ENCODE peak calls at places on chromosome X, in five cellular contexts. Q, P, D, T and Y are unnamed samples. For H3K27me3, H3K36me3 and H3K9me3, the result is how much of the 10 kb centered on the place peaks cover.

GRCh38 chrX:15073313-15073712 is 196.6 kb downstream of the ASB9 start:
- DNase-seq in P (no peak), T (no peak), D (no peak), Q (no peak), Y (no peak)

GRCh38 chrX:28391528-28391927 is 195.7 kb upstream of the IL1RAPL1 start:
- DNase-seq in Q (no peak), T (no peak), D (no peak), P (peak), Y (no peak)

GRCh38 chrX:132948648-132949260 is 9.7 kb downstream of the HS6ST2 start:
- DNase-seq in P (no peak), Q (no peak), T (no peak), D (no peak), Y (no peak)

GRCh38 chrX:68273887-68274286 is 159.4 kb downstream of the OPHN1 start:
- DNase-seq in D (no peak), Q (no peak), P (no peak), T (no peak), Y (no peak)

GRCh38 chrX:50770702-50771101 is 43.3 kb downstream of the SHROOM4 start:
- DNase-seq in T (no peak), Q (peak), D (no peak), P (no peak), Y (no peak)

GRCh38 chrX:136146614-136147319 is 566 bp upstream of the FHL1 start:
- DNase-seq in Q (peak), P (no peak), T (peak), D (no peak), Y (peak)

GRCh38 chrX:137742846-137743245 is 176.9 kb downstream of the ZIC3 start:
- DNase-seq in D (no peak), Q (no peak), P (no peak), T (no peak), Y (no peak)

GRCh38 chrX:103540145-103540544 is 20.9 kb upstream of the RAB40A start:
- DNase-seq in D (no peak), Q (peak), T (no peak), P (peak), Y (no peak)

GRCh38 chrX:101442095-101442494 is 34.1 kb downstream of the HNRNPH2 start:
- DNase-seq in Q (peak), D (peak), T (no peak), P (peak), Y (no peak)

GRCh38 chrX:118049713-118050112 is 66.9 kb downstream of the KLHL13 start:
- DNase-seq in Q (no peak), D (no peak), T (no peak), P (no peak), Y (peak)

GRCh38 chrX:115940348-115940747 is 230.2 kb upstream of the AGTR2 start:
- DNase-seq in P (no peak), D (no peak), Q (no peak), T (no peak), Y (no peak)

GRCh38 chrX:73916931-73917657 is 354.1 kb downstream of the CHIC1 start:
- DNase-seq in Q (peak), P (peak), T (no peak), D (no peak), Y (peak)

GRCh38 chrX:57267308-57267707 is 19.2 kb upstream of the FAAH2 start:
- DNase-seq in T (no peak), P (no peak), D (no peak), Q (no peak), Y (no peak)

GRCh38 chrX:103656623-103657022 is 27.8 kb downstream of the TCEAL1 start:
- DNase-seq in T (no peak), D (peak), P (peak), Q (no peak), Y (peak)

GRCh38 chrX:106972896-106973295 is 27.1 kb downstream of the MORC4 start:
- DNase-seq in T (no peak), D (no peak), P (peak), Q (no peak), Y (no peak)

GRCh38 chrX:154710309-154710708 is 40.6 kb downstream of the GAB3 start:
- DNase-seq in D (no peak), T (no peak), Q (no peak), P (no peak), Y (no peak)

DNA sequence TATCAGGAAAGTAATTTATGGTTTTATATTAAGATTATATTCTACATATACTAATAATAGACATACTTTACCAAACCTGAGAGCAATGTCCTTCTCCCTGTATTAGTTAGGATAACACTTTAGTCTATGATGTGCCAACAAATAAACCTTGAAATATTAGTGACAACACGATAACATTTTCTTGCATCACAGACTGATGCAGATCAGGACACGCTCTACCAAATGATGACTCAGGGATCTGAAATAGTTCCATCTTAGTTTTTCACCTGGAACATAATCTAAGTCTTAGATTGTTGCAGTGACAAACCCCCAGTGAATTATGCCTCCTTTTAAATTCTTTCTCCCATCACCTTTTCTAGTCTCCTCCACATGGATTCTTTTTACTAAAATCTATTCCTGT is 214.2 kb downstream of the CLCN4 start:
- DNase-seq in T (no peak), Q (no peak), D (no peak), P (no peak), Y (no peak)
- H3K27me3 ChIP-seq in T (under half), Q (under half), D (under half), P (under half), Y (under half)

GRCh38 chrX:23720117-23720677 is 22.9 kb downstream of the ACOT9 start:
- DNase-seq in T (no peak), P (no peak), Q (no peak), D (no peak), Y (no peak)
- H3K36me3 ChIP-seq in T (under half), P (under half), Q (under half), D (under half), Y (under half)

GRCh38 chrX:46044486-46044885 is 500.7 kb downstream of the ZNF674 start:
- DNase-seq in P (no peak), D (no peak), T (no peak), Q (no peak), Y (no peak)
- H3K9me3 ChIP-seq in P (under half), D (under half), T (under half), Q (under half), Y (under half)

DNA sequence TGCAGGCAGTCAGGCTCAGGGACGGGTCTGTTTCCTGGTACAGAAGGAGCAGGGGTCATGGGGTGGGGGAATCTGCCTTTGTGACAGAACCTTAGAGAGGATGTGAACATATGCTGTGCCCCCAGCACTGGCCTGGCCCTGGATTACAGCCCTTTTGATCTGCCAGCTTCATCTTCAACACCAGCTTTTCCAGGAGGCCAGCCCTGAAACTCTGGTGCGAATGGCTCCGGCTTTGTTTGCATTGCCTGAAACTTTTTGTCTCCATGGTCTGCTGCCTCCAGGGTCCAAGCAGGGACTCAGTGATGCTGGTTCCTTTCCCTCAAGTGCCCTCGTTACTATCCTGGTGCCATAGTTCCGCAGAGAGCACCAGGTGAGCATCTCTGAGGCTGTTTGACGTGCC is 2.1 kb downstream of the CNGA2 start:
- DNase-seq in Q (no peak), T (no peak), P (no peak), D (no peak), Y (no peak)
- H3K27me3 ChIP-seq in Q (under half), T (under half), P (under half), D (under half), Y (under half)

DNA sequence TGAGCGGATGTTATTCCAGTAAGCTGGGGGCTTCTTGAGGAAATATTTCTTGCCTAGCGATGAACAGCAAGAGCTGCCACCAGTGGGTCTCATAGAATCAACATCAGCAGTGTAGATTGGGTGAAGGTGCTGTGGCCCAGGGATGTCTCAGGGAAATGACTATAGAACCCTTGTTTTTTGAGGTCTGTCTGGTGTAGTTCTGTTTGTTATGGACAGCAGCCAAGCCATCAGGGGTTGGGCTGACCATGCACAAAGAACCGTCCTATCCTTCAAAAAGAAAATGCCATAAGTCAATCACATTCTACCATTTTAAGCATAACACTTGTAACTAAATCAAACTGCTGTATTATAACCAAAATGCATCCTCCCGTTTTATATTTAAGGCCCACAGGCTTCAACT is 17.3 kb upstream of the C1GALT1C1 start:
- DNase-seq in D (no peak), P (no peak), Q (no peak), T (no peak), Y (no peak)
- H3K36me3 ChIP-seq in D (under half), P (under half), Q (under half), T (under half), Y (under half)